ENCODE peak calls at places on chromosomes 16 and 17, in five cellular contexts. D is K562, V is GM12891, O is H1, K is HepG2. W is an unnamed sample.
A peak's percentile ranks its signal among the peaks of the same experiment; 100 is the strongest.

GRCh38 chr16:77780378-77780837 is 8.0 kb upstream of the VAT1L start:
- DNase-seq in O (no peak), V (no peak), K (peak; percentile 46), D (no peak), W (no peak)

GRCh38 chr16:86219655-86220445 is 290.5 kb upstream of the FOXF1 start:
- DNase-seq in V (no peak), K (no peak), D (no peak), O (no peak), W (no peak)

GRCh38 chr17:64781394-64781793 is 119.3 kb upstream of the SMURF2 start:
- DNase-seq in V (peak; percentile 53), K (no peak), D (no peak), O (peak; percentile 73), W (no peak)

GRCh38 chr17:77995146-77995852 is 36.8 kb downstream of the TNRC6C start:
- DNase-seq in K (no peak), O (no peak), V (no peak), D (no peak), W (no peak)

GRCh38 chr16:14486520-14487303 is 143.3 kb downstream of the PARN start:
- DNase-seq in K (peak; percentile 98), D (peak; percentile 85), V (no peak), O (no peak), W (no peak)

GRCh38 chr16:64051826-64052225 is 1070.0 kb downstream of the CDH11 start:
- DNase-seq in O (no peak), D (no peak), V (no peak), K (peak; percentile 32), W (no peak)

GRCh38 chr16:50644730-50645129 is 36.4 kb downstream of the SNX20 start:
- DNase-seq in D (no peak), O (no peak), V (no peak), K (no peak), W (no peak)

GRCh38 chr17:35460354-35460851 is 11.8 kb upstream of the SLFN13 start:
- DNase-seq in K (no peak), V (peak; percentile 78), D (peak; percentile 62), O (peak; percentile 77), W (peak; percentile 81)

GRCh38 chr16:80023865-80024264 is 423.3 kb upstream of the MAF start:
- DNase-seq in D (no peak), V (no peak), K (peak; percentile 9), O (no peak), W (no peak)

GRCh38 chr16:68844211-68844564 is 857 bp downstream of the TANGO6 start:
- DNase-seq in D (no peak), V (no peak), K (no peak), O (no peak), W (no peak)

GRCh38 chr17:77891602-77892001 is 66.9 kb upstream of the TNRC6C start:
- DNase-seq in K (no peak), V (no peak), O (no peak), D (no peak), W (no peak)

GRCh38 chr16:84277244-84277823 is 17.3 kb upstream of the WFDC1 start:
- DNase-seq in D (peak; percentile 84), O (peak; percentile 90), V (peak; percentile 40), K (peak; percentile 51), W (peak; percentile 33)

GRCh38 chr17:62627904-62628603 is 584 bp downstream of the MRC2 start:
- DNase-seq in D (peak; percentile 76), O (no peak), K (no peak), V (peak; percentile 64), W (peak; percentile 45)

GRCh38 chr17:3890082-3890892 is 2.6 kb downstream of the CAMKK1 start:
- DNase-seq in D (peak; percentile 24), O (no peak), K (no peak), V (no peak), W (no peak)

GRCh38 chr16:813204-813915 is 12.8 kb upstream of the GNG13 start:
- DNase-seq in D (peak; percentile 88), O (peak; percentile 91), K (peak; percentile 12), V (peak; percentile 66), W (no peak)

GRCh38 chr17:83116783-83117555 is 37.6 kb downstream of the METRNL start:
- DNase-seq in V (no peak), K (no peak), O (no peak), D (no peak), W (no peak)

GRCh38 chr17:8109669-8110455 is 8.5 kb downstream of the ALOXE3 start:
- DNase-seq in D (peak; percentile 81), O (peak; percentile 92), V (peak; percentile 88), K (no peak), W (peak; percentile 87)

GRCh38 chr16:1535391-1536291 is 2.2 kb downstream of the TMEM204 start:
- DNase-seq in V (no peak), K (no peak), D (peak; percentile 53), O (no peak), W (no peak)

GRCh38 chr16:30998852-30999761 is 11.3 kb downstream of the STX1B start:
- DNase-seq in D (no peak), K (peak; percentile 92), O (no peak), V (no peak), W (no peak)

GRCh38 chr17:77493901-77494663 is 353.3 kb downstream of the SEC14L1 start:
- DNase-seq in D (no peak), K (no peak), V (peak; percentile 4), O (no peak), W (no peak)

DNA sequence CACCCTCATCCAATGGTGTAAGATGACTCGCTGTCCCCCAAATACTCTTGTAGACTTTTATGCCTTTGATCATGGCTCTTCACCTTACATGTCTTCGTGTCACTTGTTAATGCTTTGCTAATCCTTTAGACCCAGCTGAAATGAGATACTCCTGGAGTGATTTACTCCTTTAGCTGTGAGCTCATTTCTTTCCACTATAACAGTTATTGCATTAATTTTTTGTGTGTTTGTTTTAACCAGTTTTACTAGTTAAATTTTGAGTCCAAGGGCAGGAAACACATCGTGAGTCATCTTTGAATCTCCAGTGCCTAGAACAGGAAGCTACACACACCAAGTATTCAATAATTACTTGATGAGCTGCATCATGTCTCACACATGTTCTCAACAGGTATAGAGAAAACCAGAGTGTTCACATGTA is 6.5 kb upstream of the CTCF start:
- DNase-seq in D (no peak), V (no peak), O (no peak), K (no peak), W (no peak)
- TF ChIP-seq TAF1 in D (no peak), V (no peak), O (no peak), K (no peak), W (no peak)

DNA sequence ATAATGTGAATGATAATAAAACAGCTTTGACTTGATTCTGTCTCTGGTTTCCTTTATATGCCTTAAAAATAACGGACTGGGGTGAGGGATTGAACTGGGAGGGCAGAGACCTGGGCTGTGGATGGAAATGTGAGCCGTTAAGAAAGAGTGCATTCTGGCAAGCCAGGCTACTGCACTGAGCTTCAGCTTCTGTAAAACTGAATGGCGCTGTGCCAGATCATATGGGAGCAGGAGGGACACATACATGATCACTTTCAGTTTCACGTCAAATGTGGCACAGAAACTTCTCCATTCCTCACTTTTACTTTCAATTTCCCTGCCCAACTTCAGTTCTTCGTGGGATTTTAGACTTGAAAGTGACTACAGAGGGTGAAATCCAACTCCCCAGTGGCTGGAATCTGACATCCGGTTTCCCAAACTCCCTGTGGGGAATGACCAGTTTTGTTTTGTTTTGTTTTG is 1.1 kb downstream of the MT2A start:
- DNase-seq in V (peak; percentile 57), O (no peak), D (no peak), K (peak; percentile 75), W (peak; percentile 46)
- TF ChIP-seq POLR2A in V (no peak), O (no peak), D (no peak), K (no peak), W (no peak)

DNA sequence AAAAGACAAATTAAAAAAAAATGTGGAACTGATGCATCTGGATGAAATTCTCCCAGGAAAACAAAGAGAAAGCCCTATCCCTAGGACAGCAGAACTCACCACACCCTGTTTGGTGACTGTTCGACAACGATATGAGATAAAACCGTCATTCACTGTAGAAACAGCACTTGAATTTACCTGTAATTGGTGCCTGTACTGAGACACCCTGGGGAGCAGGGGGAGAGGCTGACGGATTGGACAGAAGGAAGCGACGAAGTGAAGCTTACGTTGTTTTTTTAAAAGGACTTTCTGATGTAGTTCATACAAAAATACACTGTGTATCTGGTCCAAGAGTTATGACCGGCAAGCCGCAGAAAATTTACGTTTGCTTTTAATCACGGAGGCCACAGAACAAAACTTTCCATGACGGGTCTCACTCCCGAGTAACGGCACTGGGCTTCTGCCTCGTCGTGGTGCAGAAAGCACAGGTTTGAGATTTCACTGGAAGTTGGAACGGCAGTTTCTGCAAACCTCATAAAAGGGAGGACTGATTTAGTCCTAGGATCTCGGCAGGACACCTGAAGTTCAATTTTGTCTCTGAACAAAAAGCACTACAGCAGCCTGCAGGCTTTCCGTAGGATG is 9.7 kb downstream of the NXN start:
- DNase-seq in V (no peak), O (no peak), D (no peak), K (no peak), W (no peak)
- TF ChIP-seq POLR2AphosphoS5 in V (no peak), O (no peak), D (no peak), K (no peak), W (no peak)

DNA sequence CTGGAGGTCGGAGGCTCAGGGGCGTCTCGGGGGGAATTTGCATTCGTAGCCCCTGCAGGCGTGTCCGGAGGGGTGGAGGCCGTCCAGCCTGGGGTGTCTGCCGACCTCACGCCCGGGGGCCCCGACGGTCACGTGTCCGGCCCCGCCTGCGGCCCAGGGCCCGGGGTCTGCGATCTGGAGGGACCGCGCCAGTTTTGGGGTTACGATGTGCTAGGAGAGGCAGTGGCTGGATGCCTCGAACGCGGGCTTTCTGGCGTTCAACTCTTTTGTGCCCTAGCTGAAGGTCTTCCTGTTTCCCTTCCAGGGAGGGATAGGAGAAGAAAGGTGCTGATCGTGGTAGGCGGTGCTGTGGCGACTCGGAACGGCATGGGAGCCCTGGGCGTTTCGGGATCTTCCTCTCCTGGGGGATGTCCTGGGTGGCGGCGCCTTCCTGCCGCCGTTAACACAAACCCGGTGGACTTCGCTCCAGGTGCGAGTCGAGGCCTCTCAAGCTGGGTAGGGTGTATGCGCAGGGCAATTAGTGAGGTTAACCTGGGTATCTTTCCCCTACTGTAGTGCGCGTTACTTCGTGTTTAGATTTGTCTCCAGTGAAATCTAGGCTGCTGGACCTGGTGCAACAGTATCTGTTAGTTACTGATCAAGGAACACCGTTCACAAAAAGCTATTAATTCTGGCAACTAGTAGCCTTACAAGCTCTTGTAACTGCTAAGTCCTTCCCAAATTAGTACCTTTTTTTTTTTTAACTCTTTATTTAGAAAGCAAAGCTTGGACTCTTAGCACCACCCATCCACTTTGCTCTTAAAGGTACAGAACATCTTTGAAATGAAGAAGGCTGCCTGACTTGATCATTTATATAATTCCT is 1.3 kb downstream of the AKAP1 start:
- DNase-seq in K (peak; percentile 88), O (peak; percentile 63), D (peak; percentile 44), V (no peak), W (no peak)
- TF ChIP-seq TAF1 in K (peak; percentile 24), O (no peak), D (no peak), V (no peak), W (no peak)

GRCh38 chr17:28720247-28720996 is 637 bp downstream of the RPL23A start:
- DNase-seq in V (no peak), O (no peak), D (peak; percentile 30), K (no peak), W (no peak)
- TF ChIP-seq POLR2A in V (peak; percentile 61), O (peak; percentile 32), D (peak; percentile 29), K (no peak), W (peak; percentile 62)

GRCh38 chr17:81934098-81934757 is 2.9 kb downstream of the PYCR1 start:
- DNase-seq in O (no peak), D (no peak), K (no peak), V (no peak), W (no peak)

GRCh38 chr17:81932333-81932983 is 4.6 kb downstream of the PYCR1 start:
- DNase-seq in K (no peak), O (no peak), V (no peak), D (no peak), W (no peak)

GRCh38 chr17:81931557-81932332 is 4.2 kb upstream of the MAFG start:
- DNase-seq in V (no peak), D (no peak), O (no peak), K (no peak), W (no peak)

GRCh38 chr17:81934850-81935708 is 2.0 kb downstream of the PYCR1 start:
- DNase-seq in O (no peak), K (no peak), D (no peak), V (no peak), W (no peak)

GRCh38 chr17:81933178-81933699 is 3.9 kb downstream of the PYCR1 start:
- DNase-seq in O (no peak), K (no peak), V (no peak), D (no peak), W (no peak)
- TF ChIP-seq POLR2AphosphoS5 in O (peak; percentile 41), K (no peak), V (no peak), D (no peak), W (no peak)